ENCODE peak calls at places on chromosomes 4 and X, in eight cellular contexts. I is mammary epithelial cell; A is heart right ventricle; L is aorta; N is fibroblast of lung; O is tibial artery; T is left lung; E is CD4-positive, alpha-beta T cell. Q is an unnamed sample.

GRCh38 chrX:65516756-65517155 is 17.8 kb downstream of the LAS1L start:
- DNase-seq in I (no peak), A (no peak), L (no peak), N (no peak), O (no peak), T (no peak), E (no peak), Q (peak; percentile 35)

GRCh38 chr4:158859661-158860060 is 90.8 kb downstream of the FNIP2 start:
- DNase-seq in I (no peak), A (no peak), L (no peak), N (peak; percentile 52), O (no peak), T (no peak), E (no peak), Q (no peak)

GRCh38 chr4:6898763-6899162 is 10.9 kb upstream of the TBC1D14 start:
- DNase-seq in I (no peak), A (no peak), L (no peak), N (no peak), O (no peak), T (no peak), E (no peak), Q (no peak)

GRCh38 chr4:37607018-37607417 is 79.2 kb downstream of the RELL1 start:
- DNase-seq in I (no peak), A (no peak), L (no peak), N (no peak), O (no peak), T (no peak), E (no peak), Q (no peak)

GRCh38 chr4:103719320-103720204 is at the start of gene TACR3:
- DNase-seq in I (no peak), A (no peak), L (no peak), N (peak; percentile 8), O (no peak), T (peak; percentile 70), E (no peak), Q (no peak)

GRCh38 chrX:20743054-20743453 is 476.3 kb upstream of the RPS6KA3 start:
- DNase-seq in I (no peak), A (no peak), L (no peak), N (no peak), O (no peak), T (no peak), E (no peak), Q (no peak)

GRCh38 chrX:101803451-101803850 is 128.4 kb downstream of the ZMAT1 start:
- DNase-seq in I (no peak), A (no peak), L (no peak), N (peak; percentile 4), O (no peak), T (no peak), E (no peak), Q (no peak)

GRCh38 chr4:82562553-82562854 is 716 bp upstream of the TMEM150C start:
- DNase-seq in I (no peak), A (no peak), L (no peak), N (no peak), O (no peak), T (no peak), E (no peak), Q (no peak)

GRCh38 chr4:24382381-24382780 is 202.0 kb downstream of the DHX15 start:
- DNase-seq in I (peak; percentile 4), A (no peak), L (no peak), N (peak; percentile 93), O (no peak), T (no peak), E (no peak), Q (no peak)

GRCh38 chrX:77447339-77448149 is at the start of gene FGF16:
- DNase-seq in I (no peak), A (peak; percentile 18), L (peak; percentile 73), N (no peak), O (no peak), T (peak; percentile 54), E (no peak), Q (no peak)

GRCh38 chr4:153488006-153488718 is 22.0 kb downstream of the TMEM131L start:
- DNase-seq in I (peak; percentile 69), A (no peak), L (no peak), N (peak; percentile 67), O (no peak), T (peak; percentile 83), E (no peak), Q (no peak)

GRCh38 chrX:21838937-21839333 is 482 bp upstream of the MBTPS2 start:
- DNase-seq in I (no peak), A (no peak), L (no peak), N (peak; percentile 25), O (no peak), T (no peak), E (no peak), Q (no peak)

GRCh38 chr4:185847352-185848078 is 35.5 kb upstream of the SORBS2 start:
- DNase-seq in I (peak; percentile 73), A (peak; percentile 65), L (no peak), N (peak; percentile 88), O (no peak), T (no peak), E (no peak), Q (no peak)

GRCh38 chrX:118025193-118025592 is 91.4 kb downstream of the KLHL13 start:
- DNase-seq in I (no peak), A (no peak), L (no peak), N (peak; percentile 51), O (no peak), T (no peak), E (no peak), Q (no peak)

GRCh38 chr4:185096032-185096653 is 46.9 kb upstream of the SLC25A4 start:
- DNase-seq in I (peak; percentile 16), A (no peak), L (no peak), N (peak; percentile 21), O (no peak), T (no peak), E (peak; percentile 4), Q (no peak)

DNA sequence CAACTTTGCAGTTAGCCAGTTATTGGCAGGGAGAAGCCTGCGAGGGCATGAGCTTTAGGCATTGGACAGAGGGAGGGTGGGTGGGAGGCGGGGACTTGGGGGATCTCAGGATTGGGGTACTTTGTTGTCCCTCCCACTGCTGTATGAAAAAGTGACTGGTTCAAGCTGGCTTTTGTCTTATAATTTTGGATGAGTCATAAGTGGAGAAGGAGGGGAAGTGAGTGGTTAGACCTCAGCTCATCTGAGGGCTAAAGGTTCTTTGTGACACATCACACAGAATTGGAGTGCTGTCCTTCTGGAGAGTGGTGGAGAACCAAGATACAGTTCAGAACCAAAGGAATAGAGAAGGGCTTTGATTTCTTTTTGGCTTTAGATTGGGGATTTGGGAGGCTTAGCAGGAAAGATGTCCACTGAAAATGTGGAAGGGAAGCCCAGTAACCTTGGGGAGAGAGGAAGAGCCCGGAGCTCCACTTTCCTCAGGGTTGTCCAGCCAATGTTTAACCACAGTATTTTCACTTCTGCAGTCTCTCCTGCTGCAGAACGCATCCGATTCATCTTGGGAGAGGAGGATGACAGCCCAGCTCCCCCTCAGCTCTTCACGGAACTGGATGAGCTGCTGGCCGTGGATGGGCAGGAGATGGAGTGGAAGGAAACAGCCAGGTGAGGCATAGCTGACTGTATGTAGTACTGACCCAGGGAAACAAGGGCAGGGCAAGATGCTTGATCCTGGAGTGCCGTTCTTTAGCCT is at the start of gene SLC4A4:
- DNase-seq in I (peak; percentile 37), A (no peak), L (no peak), N (peak; percentile 81), O (no peak), T (no peak), E (no peak), Q (peak; percentile 1)
- H3K27ac ChIP-seq in I (no peak within 1 kb of the TSS), A (no peak within 1 kb of the TSS), L (no peak within 1 kb of the TSS), N (no peak within 1 kb of the TSS), O (no peak within 1 kb of the TSS), T (no peak within 1 kb of the TSS), E (no peak within 1 kb of the TSS), Q (no peak within 1 kb of the TSS)

DNA sequence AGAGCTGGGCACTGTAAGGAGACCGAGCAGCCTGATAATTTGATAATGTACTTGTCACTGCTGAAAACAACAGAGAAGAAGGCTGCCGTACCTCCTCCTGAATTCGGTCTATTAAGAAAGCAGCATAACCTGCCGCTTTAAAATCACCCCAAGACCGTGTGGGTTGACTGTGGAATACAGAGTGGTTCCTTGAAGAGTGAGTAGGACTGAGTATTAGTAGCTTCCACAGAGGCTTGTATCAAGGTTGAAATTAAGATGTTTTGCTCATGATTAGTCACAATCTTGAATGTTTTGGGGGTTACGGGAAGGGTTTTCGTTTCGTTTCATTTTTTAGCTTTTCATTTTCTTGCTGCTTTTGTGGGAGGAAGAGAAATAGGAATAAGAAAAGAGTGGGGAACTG is 47.0 kb downstream of the PTCHD1 start:
- DNase-seq in I (no peak), A (no peak), L (no peak), N (no peak), O (no peak), T (no peak), E (no peak), Q (no peak)
- H3K27ac ChIP-seq in I (no peak overlapping the region), A (no peak overlapping the region), L (no peak overlapping the region), N (no peak overlapping the region), O (no peak overlapping the region), T (no peak overlapping the region), E (no peak overlapping the region), Q (no peak overlapping the region)

DNA sequence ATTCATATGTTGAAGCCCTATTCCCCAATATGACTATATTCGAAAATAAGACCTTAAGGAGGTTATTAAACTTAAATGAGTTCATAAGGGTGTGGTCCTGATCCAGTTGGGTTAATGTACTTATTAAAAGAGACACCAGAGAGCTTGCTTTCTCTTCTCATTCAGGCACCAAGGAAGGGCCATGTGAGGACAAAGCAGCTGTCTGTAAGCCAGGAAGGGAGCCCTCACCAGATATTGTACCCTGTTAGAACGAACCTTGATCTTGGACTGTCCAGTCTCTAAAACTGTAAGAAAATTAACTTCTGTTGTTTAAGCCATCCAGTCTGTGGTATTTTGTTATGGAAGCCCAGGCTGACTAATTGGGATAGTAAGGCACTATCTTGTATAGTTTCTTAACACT is 9.1 kb upstream of the YTHDC1 start:
- DNase-seq in I (no peak), A (no peak), L (no peak), N (no peak), O (no peak), T (no peak), E (no peak), Q (no peak)
- H3K27ac ChIP-seq in I (no peak overlapping the region), A (no peak overlapping the region), L (no peak overlapping the region), N (no peak overlapping the region), O (no peak overlapping the region), T (no peak overlapping the region), E (no peak overlapping the region), Q (no peak overlapping the region)

GRCh38 chr4:74714731-74715130 is 79.6 kb downstream of the BTC start:
- DNase-seq in I (no peak), A (no peak), L (no peak), N (no peak), O (no peak), T (no peak), E (no peak), Q (no peak)

GRCh38 chr4:74716436-74716765 is 77.9 kb downstream of the BTC start:
- DNase-seq in I (no peak), A (no peak), L (no peak), N (no peak), O (no peak), T (no peak), E (no peak), Q (no peak)

DNA sequence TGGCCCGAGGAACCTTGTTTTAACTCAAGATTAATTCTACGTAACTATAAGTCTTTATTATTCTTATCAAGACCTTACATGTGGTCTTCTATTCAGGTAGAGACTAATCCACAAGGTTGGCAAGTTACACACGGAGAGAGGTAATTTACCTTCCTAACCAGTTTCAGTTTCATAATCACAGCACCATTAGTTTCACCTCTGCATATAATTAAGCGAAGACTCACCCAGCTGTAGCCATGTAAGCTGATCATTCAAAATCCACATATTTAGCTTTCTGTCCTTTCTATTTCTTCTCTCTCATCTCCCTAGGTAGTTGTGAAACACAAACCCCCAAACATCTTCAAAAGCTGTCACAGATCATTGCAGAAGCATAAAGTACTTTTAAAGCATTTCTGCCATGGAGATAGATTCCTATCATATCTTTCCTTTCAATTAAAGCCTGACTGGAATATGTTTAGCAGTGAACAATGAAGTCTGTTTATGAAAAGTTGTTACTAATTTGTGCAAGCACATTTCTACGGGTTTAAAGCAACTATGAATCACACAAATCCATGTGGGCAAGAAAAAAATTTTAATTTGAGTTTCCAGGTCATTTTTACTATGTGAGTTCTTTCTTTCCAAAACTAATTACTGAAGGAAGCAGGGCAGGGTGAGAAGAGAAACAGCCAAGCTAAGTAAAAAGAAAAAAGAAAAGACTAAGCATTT is 78.4 kb downstream of the BTC start:
- DNase-seq in I (peak; percentile 12), A (no peak), L (no peak), N (no peak), O (no peak), T (no peak), E (no peak), Q (no peak)
- H3K27ac ChIP-seq in I (no peak overlapping the region), A (no peak overlapping the region), L (no peak overlapping the region), N (no peak overlapping the region), O (no peak overlapping the region), T (no peak overlapping the region), E (no peak overlapping the region), Q (no peak overlapping the region)